ENCODE peak calls at places on chromosome 11, in ten cellular contexts. Y is pancreas; L is coronary artery; N is IMR-90; J is A549; B is CD8-positive, alpha-beta T cell; G is epithelial cell of esophagus; C is cardiac fibroblast; U is heart right ventricle; O is endothelial cell of umbilical vein. R is an unnamed sample.

GRCh38 chr11:12642040-12642439 is 32.2 kb upstream of the TEAD1 start:
- DNase-seq in Y (no peak), L (no peak), N (peak), J (no peak), B (no peak), G (no peak), C (peak), U (no peak), O (peak), R (no peak)

GRCh38 chr11:32729976-32730375 is 64.5 kb downstream of the CCDC73 start:
- DNase-seq in Y (no peak), L (no peak), N (no peak), J (no peak), B (no peak), G (no peak), C (no peak), U (no peak), O (no peak), R (no peak)

GRCh38 chr11:69000831-69001245 is 12.2 kb downstream of the MRGPRF start:
- DNase-seq in Y (peak), L (peak), N (peak), J (peak), B (no peak), G (peak), C (peak), U (no peak), O (peak), R (no peak)

GRCh38 chr11:134361661-134362060 is 29.9 kb downstream of the GLB1L2 start:
- DNase-seq in Y (no peak), L (no peak), N (no peak), J (no peak), B (no peak), G (no peak), C (no peak), U (no peak), O (no peak), R (no peak)

GRCh38 chr11:114280696-114281095 is 15.5 kb upstream of the NNMT start:
- DNase-seq in Y (no peak), L (no peak), N (peak), J (peak), B (no peak), G (peak), C (peak), U (peak), O (peak), R (no peak)

GRCh38 chr11:113690619-113691569 is 15.2 kb downstream of the TMPRSS5 start:
- DNase-seq in Y (peak), L (no peak), N (peak), J (peak), B (no peak), G (peak), C (peak), U (no peak), O (no peak), R (no peak)

GRCh38 chr11:132977241-132977640 is 555.1 kb downstream of the OPCML start:
- DNase-seq in Y (no peak), L (no peak), N (no peak), J (no peak), B (no peak), G (no peak), C (no peak), U (no peak), O (no peak), R (no peak)

GRCh38 chr11:47987781-47988180 is 7.4 kb downstream of the PTPRJ start:
- DNase-seq in Y (no peak), L (no peak), N (no peak), J (no peak), B (no peak), G (no peak), C (no peak), U (no peak), O (no peak), R (no peak)

GRCh38 chr11:27237641-27238040 is 125.4 kb downstream of the CCDC34 start:
- DNase-seq in Y (no peak), L (no peak), N (no peak), J (no peak), B (no peak), G (no peak), C (no peak), U (no peak), O (no peak), R (peak)

GRCh38 chr11:130159139-130159538 is 443 bp upstream of the ST14 start:
- DNase-seq in Y (peak), L (no peak), N (no peak), J (no peak), B (no peak), G (no peak), C (no peak), U (no peak), O (no peak), R (no peak)

GRCh38 chr11:46235777-46236688 is 41.4 kb upstream of the CREB3L1 start:
- DNase-seq in Y (no peak), L (no peak), N (no peak), J (no peak), B (no peak), G (peak), C (peak), U (no peak), O (no peak), R (no peak)

GRCh38 chr11:76836613-76837291 is 24.0 kb upstream of the ACER3 start:
- DNase-seq in Y (no peak), L (no peak), N (no peak), J (no peak), B (no peak), G (no peak), C (no peak), U (no peak), O (no peak), R (no peak)

GRCh38 chr11:80722616-80723015 is 1281.8 kb upstream of the TENM4 start:
- DNase-seq in Y (no peak), L (no peak), N (no peak), J (no peak), B (no peak), G (peak), C (peak), U (no peak), O (peak), R (no peak)

GRCh38 chr11:120807414-120808150 is 216.3 kb upstream of the TBCEL start:
- DNase-seq in Y (no peak), L (no peak), N (peak), J (peak), B (no peak), G (peak), C (peak), U (no peak), O (peak), R (no peak)

GRCh38 chr11:13644997-13645667 is 23.3 kb upstream of the FAR1 start:
- DNase-seq in Y (no peak), L (no peak), N (no peak), J (no peak), B (no peak), G (peak), C (peak), U (no peak), O (peak), R (no peak)

GRCh38 chr11:87659807-87660206 is 515.4 kb downstream of the RAB38 start:
- DNase-seq in Y (no peak), L (no peak), N (no peak), J (no peak), B (no peak), G (no peak), C (no peak), U (no peak), O (no peak), R (no peak)

GRCh38 chr11:99098751-99099150 is 78.0 kb downstream of the CNTN5 start:
- DNase-seq in Y (no peak), L (no peak), N (no peak), J (no peak), B (no peak), G (no peak), C (no peak), U (no peak), O (no peak), R (no peak)

GRCh38 chr11:57345555-57346151 is 7.5 kb downstream of the P2RX3 start:
- DNase-seq in Y (peak), L (no peak), N (peak), J (peak), B (peak), G (peak), C (peak), U (peak), O (peak), R (peak)

GRCh38 chr11:57527056-57527631 is 3.4 kb downstream of the TIMM10 start:
- DNase-seq in Y (peak), L (no peak), N (peak), J (peak), B (peak), G (peak), C (peak), U (peak), O (peak), R (no peak)

GRCh38 chr11:113553235-113553634 is 78.0 kb upstream of the DRD2 start:
- DNase-seq in Y (no peak), L (no peak), N (peak), J (peak), B (no peak), G (peak), C (peak), U (no peak), O (no peak), R (no peak)

GRCh38 chr11:36312593-36312990 is 16.5 kb downstream of the PRR5L start:
- DNase-seq in Y (no peak), L (no peak), N (peak), J (peak), B (no peak), G (peak), C (peak), U (no peak), O (no peak), R (no peak)

GRCh38 chr11:34916810-34917780 is 677 bp downstream of the PDHX start:
- DNase-seq in Y (no peak), L (no peak), N (peak), J (no peak), B (no peak), G (peak), C (peak), U (no peak), O (peak), R (peak)

GRCh38 chr11:122226810-122227379 is 110.9 kb upstream of the BLID start:
- DNase-seq in Y (no peak), L (no peak), N (no peak), J (no peak), B (no peak), G (no peak), C (peak), U (no peak), O (no peak), R (no peak)

GRCh38 chr11:7595016-7595869 is 78.1 kb downstream of the CYB5R2 start:
- DNase-seq in Y (no peak), L (peak), N (no peak), J (no peak), B (no peak), G (peak), C (no peak), U (no peak), O (no peak), R (no peak)

GRCh38 chr11:44618561-44619425 is 53.3 kb downstream of the CD82 start:
- DNase-seq in Y (peak), L (peak), N (no peak), J (no peak), B (no peak), G (no peak), C (no peak), U (no peak), O (no peak), R (no peak)

GRCh38 chr11:24064309-24064903 is 432.4 kb upstream of the LUZP2 start:
- DNase-seq in Y (no peak), L (no peak), N (no peak), J (no peak), B (no peak), G (no peak), C (no peak), U (no peak), O (no peak), R (no peak)

GRCh38 chr11:46107780-46108179 is 13.5 kb downstream of the PHF21A start:
- DNase-seq in Y (no peak), L (no peak), N (no peak), J (no peak), B (no peak), G (no peak), C (no peak), U (no peak), O (no peak), R (no peak)

GRCh38 chr11:86735462-86736302 is 63.3 kb upstream of the ME3 start:
- DNase-seq in Y (no peak), L (no peak), N (peak), J (peak), B (no peak), G (no peak), C (peak), U (no peak), O (peak), R (no peak)

GRCh38 chr11:96010683-96011082 is 86.8 kb upstream of the MTMR2 start:
- DNase-seq in Y (no peak), L (no peak), N (no peak), J (no peak), B (no peak), G (no peak), C (no peak), U (no peak), O (no peak), R (no peak)

GRCh38 chr11:120573756-120574354 is 62.3 kb downstream of the GRIK4 start:
- DNase-seq in Y (no peak), L (no peak), N (no peak), J (no peak), B (no peak), G (no peak), C (no peak), U (no peak), O (no peak), R (no peak)

GRCh38 chr11:64007160-64007628 is 21.0 kb downstream of the OTUB1 start:
- DNase-seq in Y (no peak), L (no peak), N (no peak), J (peak), B (no peak), G (no peak), C (peak), U (no peak), O (no peak), R (no peak)

GRCh38 chr11:44034639-44035038 is 13.1 kb upstream of the ACCSL start:
- DNase-seq in Y (no peak), L (no peak), N (no peak), J (no peak), B (no peak), G (no peak), C (no peak), U (no peak), O (no peak), R (no peak)

GRCh38 chr11:132962026-132962425 is 570.3 kb downstream of the OPCML start:
- DNase-seq in Y (no peak), L (no peak), N (peak), J (no peak), B (no peak), G (no peak), C (peak), U (no peak), O (no peak), R (no peak)

GRCh38 chr11:61683961-61684869 is 4.0 kb downstream of the DAGLA start:
- DNase-seq in Y (no peak), L (no peak), N (peak), J (no peak), B (no peak), G (no peak), C (no peak), U (no peak), O (no peak), R (no peak)

GRCh38 chr11:58576792-58577440 is 1.3 kb upstream of the LPXN start:
- DNase-seq in Y (no peak), L (no peak), N (peak), J (peak), B (no peak), G (peak), C (peak), U (no peak), O (peak), R (no peak)

GRCh38 chr11:93464938-93465337 is 78.3 kb downstream of the SMCO4 start:
- DNase-seq in Y (no peak), L (no peak), N (no peak), J (no peak), B (no peak), G (no peak), C (no peak), U (no peak), O (no peak), R (no peak)

DNA sequence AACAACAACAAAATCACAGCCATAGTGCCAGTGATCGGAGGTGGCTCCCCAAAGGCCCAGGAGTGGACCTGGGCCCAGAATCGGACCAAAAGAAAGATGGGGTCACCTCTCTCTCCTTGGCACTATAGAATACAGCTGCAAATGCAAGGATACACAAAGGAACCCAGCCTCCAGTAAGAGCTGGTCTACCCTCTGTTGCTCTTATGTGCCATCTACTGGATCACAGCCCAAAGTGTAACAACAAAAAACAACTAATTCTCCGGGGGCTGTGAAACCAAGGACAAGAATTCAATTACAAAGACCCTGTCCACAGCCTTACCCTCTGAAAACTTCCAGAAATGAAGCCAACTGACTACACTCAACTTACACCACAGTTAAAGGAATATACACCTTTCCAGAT is 21.6 kb downstream of the OR8G5 start:
- DNase-seq in Y (no peak), L (no peak), N (no peak), J (no peak), B (no peak), G (peak), C (no peak), U (no peak), O (no peak), R (no peak)
- TF ChIP-seq CTCF in Y (no peak), L (no peak), N (no peak), J (no peak), B (no peak), G (peak), C (peak), U (no peak), O (no peak), R (peak)

GRCh38 chr11:3021125-3021524 is 29.0 kb upstream of the NAP1L4 start:
- DNase-seq in Y (peak), L (no peak), N (peak), J (peak), B (peak), G (peak), C (peak), U (no peak), O (peak), R (no peak)

GRCh38 chr11:3022300-3022967 is 30.3 kb upstream of the NAP1L4 start:
- DNase-seq in Y (peak), L (no peak), N (peak), J (no peak), B (no peak), G (peak), C (peak), U (no peak), O (no peak), R (no peak)

GRCh38 chr11:3020011-3020410 is 27.9 kb upstream of the NAP1L4 start:
- DNase-seq in Y (peak), L (no peak), N (no peak), J (no peak), B (no peak), G (no peak), C (no peak), U (no peak), O (no peak), R (no peak)

GRCh38 chr11:3026803-3027202 is 30.4 kb downstream of the CARS1 start:
- DNase-seq in Y (peak), L (no peak), N (no peak), J (no peak), B (no peak), G (no peak), C (no peak), U (no peak), O (no peak), R (no peak)

GRCh38 chr11:3022982-3023381 is 30.9 kb upstream of the NAP1L4 start:
- DNase-seq in Y (no peak), L (no peak), N (peak), J (no peak), B (no peak), G (peak), C (peak), U (no peak), O (no peak), R (no peak)
- H3K4me3 ChIP-seq in Y (no peak), L (no peak), N (no peak), J (no peak), B (no peak), G (no peak), C (no peak), U (no peak), O (no peak), R (no peak)

DNA sequence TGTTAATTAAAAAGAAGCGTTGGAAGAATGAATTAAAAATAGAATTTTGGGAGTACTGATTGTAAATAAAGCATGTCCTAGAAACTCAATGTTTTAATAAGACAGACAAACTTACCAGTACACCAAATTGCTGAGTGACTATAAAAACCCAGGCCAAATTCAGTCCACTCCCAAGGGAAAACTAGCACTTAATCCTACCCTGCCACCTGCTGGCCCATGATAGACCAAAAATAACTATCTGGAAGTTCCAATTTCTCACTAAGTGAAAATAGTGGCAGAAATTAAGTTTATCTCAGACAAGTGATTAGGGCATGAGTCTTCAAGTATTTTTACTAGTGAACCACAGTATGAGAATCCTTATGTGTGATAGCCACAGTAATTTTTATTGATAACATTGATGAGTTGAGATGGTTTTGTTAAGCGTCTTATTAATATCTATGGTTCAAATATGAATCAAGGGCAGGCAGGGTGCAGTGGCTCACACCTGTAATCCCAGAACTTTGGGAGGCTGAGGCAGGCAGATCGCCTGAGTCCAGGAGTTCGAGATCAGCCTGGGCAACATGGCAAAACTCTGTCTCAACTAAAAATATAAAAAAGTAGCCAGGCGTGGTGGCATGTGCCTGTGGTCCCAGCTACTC is 9.8 kb upstream of the DDX10 start:
- DNase-seq in Y (no peak), L (no peak), N (peak), J (peak), B (peak), G (peak), C (peak), U (no peak), O (peak), R (peak)
- TF ChIP-seq CTCF in Y (no peak), L (no peak), N (peak), J (peak), B (peak), G (peak), C (peak), U (peak), O (peak), R (peak)

DNA sequence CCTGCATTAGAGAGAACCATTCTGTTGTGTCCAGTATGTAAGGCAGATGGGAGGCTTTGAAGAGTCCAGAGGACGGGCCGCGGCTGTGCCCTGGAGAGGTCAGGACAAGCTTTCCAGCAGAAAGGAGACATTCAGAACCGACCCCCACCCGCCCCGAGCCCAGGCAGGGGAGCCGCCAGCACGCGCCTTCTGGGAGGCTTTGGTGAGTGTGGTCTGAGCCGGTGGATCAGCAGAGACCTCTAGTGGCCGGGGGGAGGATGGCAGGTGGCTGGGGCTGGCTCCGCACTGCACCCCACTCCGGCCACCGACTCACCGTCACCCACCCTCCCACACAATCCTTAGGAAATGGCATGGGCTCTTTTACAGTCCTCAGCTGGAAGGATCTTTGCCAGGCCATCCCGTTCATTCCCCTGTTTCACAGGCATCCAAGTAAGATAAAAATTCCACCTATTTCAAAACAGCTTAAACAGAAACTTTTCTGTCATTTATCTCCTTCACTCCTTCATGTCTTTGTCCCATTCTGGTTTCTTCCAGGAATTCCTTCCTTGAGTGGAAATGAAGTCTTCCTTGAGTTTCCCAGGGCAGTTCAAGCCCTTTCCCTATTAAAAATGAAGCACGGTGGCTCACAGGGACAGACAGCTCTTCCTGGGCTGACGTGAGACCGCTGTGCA is 91.1 kb downstream of the FEZ1 start:
- DNase-seq in Y (peak), L (peak), N (peak), J (peak), B (peak), G (peak), C (peak), U (peak), O (peak), R (no peak)
- H3K4me3 ChIP-seq in Y (no peak), L (peak), N (no peak), J (no peak), B (no peak), G (no peak), C (no peak), U (peak), O (no peak), R (no peak)

R was measured in LNCaP clone FGC.